ENCODE peak calls at places on chromosomes 6 and 20, in six cellular contexts. T, Z, U, H, A and O are unnamed samples.

GRCh38 chr6:25366785-25367657 is 87.8 kb downstream of the CARMIL1 start:
- DNase-seq in T (no peak), Z (no peak), U (no peak), H (no peak), A (peak), O (no peak)

GRCh38 chr6:30490031-30490876 is 945 bp downstream of the HLA-E start:
- DNase-seq in T (no peak), Z (peak), U (no peak), H (peak), A (peak), O (peak)

GRCh38 chr6:73180076-73180717 is 45.1 kb downstream of the KHDC1L start:
- DNase-seq in T (no peak), Z (no peak), U (no peak), H (no peak), A (no peak), O (no peak)

GRCh38 chr6:20534906-20535305 is 649 bp downstream of the CDKAL1 start:
- DNase-seq in T (no peak), Z (peak), U (no peak), H (no peak), A (no peak), O (no peak)

GRCh38 chr20:3560578-3560977 is 89.8 kb downstream of the ATRN start:
- DNase-seq in T (no peak), Z (no peak), U (no peak), H (no peak), A (peak), O (peak)

GRCh38 chr20:59807909-59808728 is 125.3 kb downstream of the SYCP2 start:
- DNase-seq in T (no peak), Z (no peak), U (no peak), H (no peak), A (no peak), O (no peak)

GRCh38 chr6:84411060-84411629 is 183.7 kb upstream of the CEP162 start:
- DNase-seq in T (no peak), Z (peak), U (no peak), H (no peak), A (no peak), O (no peak)

GRCh38 chr20:49969234-49969633 is 13.5 kb upstream of the SNAI1 start:
- DNase-seq in T (no peak), Z (no peak), U (no peak), H (no peak), A (peak), O (no peak)

GRCh38 chr20:6660441-6660840 is 107.0 kb upstream of the BMP2 start:
- DNase-seq in T (no peak), Z (no peak), U (no peak), H (no peak), A (no peak), O (no peak)

GRCh38 chr6:4164456-4164855 is 29.1 kb upstream of the ECI2 start:
- DNase-seq in T (no peak), Z (no peak), U (no peak), H (no peak), A (no peak), O (no peak)

GRCh38 chr6:136037885-136038460 is 186.5 kb downstream of the PDE7B start:
- DNase-seq in T (no peak), Z (peak), U (peak), H (peak), A (no peak), O (no peak)

GRCh38 chr6:14638932-14639875 is 521.6 kb downstream of the CD83 start:
- DNase-seq in T (no peak), Z (peak), U (peak), H (no peak), A (peak), O (no peak)

GRCh38 chr20:62427172-62428007 is at the start of gene RBBP8NL:
- DNase-seq in T (no peak), Z (peak), U (no peak), H (no peak), A (peak), O (no peak)

GRCh38 chr6:75171581-75172360 is 34.1 kb downstream of the COL12A1 start:
- DNase-seq in T (peak), Z (no peak), U (no peak), H (no peak), A (no peak), O (no peak)

GRCh38 chr6:110398778-110399177 is 16.6 kb downstream of the DDO start:
- DNase-seq in T (peak), Z (no peak), U (no peak), H (no peak), A (no peak), O (peak)

GRCh38 chr20:47815866-47816265 is 30.6 kb upstream of the SULF2 start:
- DNase-seq in T (no peak), Z (no peak), U (no peak), H (no peak), A (no peak), O (no peak)

GRCh38 chr20:25049261-25050060 is 8.5 kb downstream of the ACSS1 start:
- DNase-seq in T (no peak), Z (peak), U (no peak), H (no peak), A (peak), O (no peak)

GRCh38 chr20:64102647-64103354 is 4.6 kb downstream of the NPBWR2 start:
- DNase-seq in T (no peak), Z (peak), U (peak), H (peak), A (no peak), O (no peak)

GRCh38 chr6:51163843-51164529 is 345.3 kb downstream of the TFAP2B start:
- DNase-seq in T (no peak), Z (no peak), U (no peak), H (no peak), A (no peak), O (no peak)

GRCh38 chr6:142568857-142569597 is 267.2 kb downstream of the ADGRG6 start:
- DNase-seq in T (peak), Z (no peak), U (no peak), H (no peak), A (peak), O (no peak)

GRCh38 chr20:56573989-56574388 is 40.9 kb downstream of the FAM209B start:
- DNase-seq in T (no peak), Z (no peak), U (no peak), H (no peak), A (no peak), O (no peak)

GRCh38 chr6:121881974-121882667 is 446.7 kb downstream of the GJA1 start:
- DNase-seq in T (peak), Z (no peak), U (no peak), H (no peak), A (no peak), O (peak)

GRCh38 chr6:33075208-33075567 is 602 bp upstream of the HLA-DPB1 start:
- DNase-seq in T (no peak), Z (no peak), U (no peak), H (no peak), A (no peak), O (no peak)

GRCh38 chr20:48822879-48823385 is 4.9 kb downstream of the PREX1 start:
- DNase-seq in T (no peak), Z (no peak), U (no peak), H (no peak), A (peak), O (no peak)

GRCh38 chr6:45709834-45710233 is 305.8 kb downstream of the CLIC5 start:
- DNase-seq in T (no peak), Z (no peak), U (no peak), H (no peak), A (peak), O (no peak)

GRCh38 chr6:122696853-122697252 is 82.7 kb upstream of the FABP7 start:
- DNase-seq in T (no peak), Z (no peak), U (no peak), H (no peak), A (no peak), O (no peak)

GRCh38 chr6:138107078-138107751 is at the start of gene PERP:
- DNase-seq in T (peak), Z (peak), U (peak), H (peak), A (peak), O (peak)

GRCh38 chr6:119858901-119859300 is 509.3 kb upstream of the MAN1A1 start:
- DNase-seq in T (no peak), Z (no peak), U (no peak), H (no peak), A (peak), O (no peak)

GRCh38 chr20:23721962-23722361 is 28.8 kb downstream of the CST1 start:
- DNase-seq in T (no peak), Z (no peak), U (no peak), H (no peak), A (no peak), O (no peak)

GRCh38 chr6:56752534-56752933 is 109.8 kb upstream of the DST start:
- DNase-seq in T (no peak), Z (no peak), U (no peak), H (no peak), A (no peak), O (no peak)

GRCh38 chr6:128252293-128253176 is 267.9 kb downstream of the PTPRK start:
- DNase-seq in T (no peak), Z (no peak), U (no peak), H (no peak), A (no peak), O (no peak)

GRCh38 chr6:87102296-87102695 is 7.4 kb upstream of the CGA start:
- DNase-seq in T (no peak), Z (peak), U (no peak), H (peak), A (no peak), O (no peak)

GRCh38 chr20:63863798-63864544 is 1.1 kb upstream of the TPD52L2 start:
- DNase-seq in T (peak), Z (peak), U (peak), H (peak), A (peak), O (peak)